ENCODE peak calls at places on chromosome 13, in eight cellular contexts. D is kidney epithelial cell; B is cardiac fibroblast; Z is stomach; S is heart right ventricle; Y is skeletal muscle cell; L is colonic mucosa; Q is CD4-positive, alpha-beta T cell. H is an unnamed sample.

GRCh38 chr13:111625526-111626315 is 305.3 kb downstream of the TEX29 start:
- DNase-seq in Y (no peak), Z (no peak), L (no peak), Q (no peak), S (no peak), B (no peak), D (no peak), H (no peak)

GRCh38 chr13:91174886-91175501 is 172.5 kb upstream of the MIR17HG start:
- DNase-seq in L (no peak), S (no peak), Y (no peak), B (no peak), Q (no peak), Z (no peak), D (no peak), H (no peak)

GRCh38 chr13:94656766-94657165 is 55.1 kb downstream of the GPR180 start:
- DNase-seq in Q (no peak), L (no peak), S (no peak), B (peak; percentile 73), Y (peak; percentile 93), Z (no peak), D (peak; percentile 64), H (peak; percentile 94)

GRCh38 chr13:91389186-91389585 is 9.2 kb upstream of the GPC5 start:
- DNase-seq in L (no peak), Q (no peak), D (no peak), B (no peak), Y (no peak), S (no peak), Z (no peak), H (no peak)

GRCh38 chr13:24502567-24503375 is 9.8 kb downstream of the PARP4 start:
- DNase-seq in B (peak; percentile 45), L (peak; percentile 53), Z (peak; percentile 44), S (no peak), D (peak; percentile 57), Y (peak; percentile 26), Q (no peak), H (peak; percentile 63)

GRCh38 chr13:112877066-112877465 is 91.9 kb upstream of the MCF2L start:
- DNase-seq in D (no peak), B (no peak), Z (no peak), L (no peak), Y (no peak), S (no peak), Q (no peak), H (no peak)

GRCh38 chr13:45278096-45278645 is 62.8 kb downstream of the TPT1 start:
- DNase-seq in L (no peak), S (no peak), Q (no peak), B (peak; percentile 64), Z (no peak), D (no peak), Y (peak; percentile 6), H (no peak)

GRCh38 chr13:107799001-107799400 is 416.3 kb downstream of the LIG4 start:
- DNase-seq in B (peak; percentile 1), D (no peak), L (no peak), Z (no peak), Q (no peak), Y (peak; percentile 22), S (no peak), H (no peak)

GRCh38 chr13:98686281-98686680 is 66.2 kb downstream of the SLC15A1 start:
- DNase-seq in Z (no peak), Y (no peak), Q (no peak), D (no peak), B (no peak), L (no peak), S (no peak), H (no peak)

GRCh38 chr13:104385409-104385808 is 1319.2 kb upstream of the SLC10A2 start:
- DNase-seq in S (no peak), D (peak; percentile 37), Y (peak; percentile 43), B (peak; percentile 44), L (no peak), Z (no peak), Q (no peak), H (peak; percentile 69)

GRCh38 chr13:51697855-51698254 is 106.1 kb downstream of the DHRS12 start:
- DNase-seq in S (no peak), D (no peak), Q (no peak), Z (no peak), L (no peak), Y (no peak), B (peak; percentile 32), H (no peak)

GRCh38 chr13:111213964-111214726 is 99.0 kb downstream of the ARHGEF7 start:
- DNase-seq in Z (no peak), Q (no peak), B (no peak), L (no peak), S (no peak), Y (no peak), D (no peak), H (no peak)

GRCh38 chr13:89034015-89034414 is 1362.8 kb downstream of the SLITRK5 start:
- DNase-seq in D (no peak), Y (no peak), Q (no peak), B (no peak), S (no peak), L (no peak), Z (no peak), H (no peak)

GRCh38 chr13:101309014-101309619 is 107.2 kb downstream of the NALCN start:
- DNase-seq in L (no peak), Q (no peak), D (no peak), Y (peak; percentile 34), S (no peak), B (peak; percentile 46), Z (no peak), H (peak; percentile 81)

GRCh38 chr13:39767791-39768564 is 112.5 kb downstream of the COG6 start:
- DNase-seq in S (no peak), D (no peak), Z (no peak), Y (no peak), Q (no peak), B (no peak), L (peak; percentile 47), H (peak; percentile 20)

GRCh38 chr13:45564108-45564507 is 51.4 kb downstream of the ERICH6B start:
- DNase-seq in B (peak; percentile 45), L (no peak), Z (no peak), S (no peak), D (peak; percentile 63), Y (peak; percentile 52), Q (no peak), H (peak; percentile 64)

GRCh38 chr13:75181906-75182305 is 300.1 kb downstream of the TBC1D4 start:
- DNase-seq in B (peak; percentile 90), Q (no peak), Z (no peak), D (peak; percentile 42), S (no peak), Y (peak; percentile 55), L (no peak), H (peak; percentile 77)

GRCh38 chr13:94233401-94233800 is 246.1 kb downstream of the DCT start:
- DNase-seq in Q (no peak), S (peak; percentile 7), D (peak; percentile 67), B (peak; percentile 92), Z (no peak), L (no peak), Y (peak; percentile 95), H (peak; percentile 90)

GRCh38 chr13:94966380-94966779 is 254.0 kb upstream of the SOX21 start:
- DNase-seq in Q (no peak), S (no peak), D (no peak), B (no peak), Z (no peak), Y (no peak), L (no peak), H (no peak)

GRCh38 chr13:27510082-27510481 is 59.7 kb upstream of the MTIF3 start:
- DNase-seq in Y (no peak), B (no peak), Z (no peak), L (no peak), Q (no peak), S (no peak), D (no peak), H (no peak)

GRCh38 chr13:25262261-25262660 is 25.0 kb downstream of the MTMR6 start:
- DNase-seq in S (no peak), Q (no peak), B (no peak), L (no peak), D (no peak), Z (no peak), Y (no peak), H (no peak)

GRCh38 chr13:107864543-107865460 is 350.5 kb downstream of the LIG4 start:
- DNase-seq in S (peak; percentile 35), Z (no peak), Y (no peak), L (no peak), D (no peak), B (peak; percentile 63), Q (no peak), H (peak; percentile 78)

GRCh38 chr13:36973009-36973408 is 26.1 kb downstream of the ALG5 start:
- DNase-seq in B (no peak), S (no peak), Z (no peak), L (no peak), D (no peak), Q (no peak), Y (no peak), H (no peak)

GRCh38 chr13:95500136-95500718 is 52.3 kb upstream of the CLDN10 start:
- DNase-seq in Z (no peak), B (no peak), L (no peak), D (no peak), Q (no peak), Y (no peak), S (no peak), H (no peak)

GRCh38 chr13:53250272-53250875 is 221.8 kb downstream of the OLFM4 start:
- DNase-seq in B (peak; percentile 79), Z (no peak), D (peak; percentile 19), L (peak; percentile 28), Q (no peak), S (peak; percentile 13), Y (peak; percentile 23), H (peak; percentile 72)

GRCh38 chr13:42525035-42525504 is 48.9 kb upstream of the TNFSF11 start:
- DNase-seq in Y (peak; percentile 48), Q (no peak), L (no peak), D (peak; percentile 88), S (no peak), Z (no peak), B (peak; percentile 70), H (peak; percentile 73)

GRCh38 chr13:90787007-90787406 is 560.5 kb upstream of the MIR17HG start:
- DNase-seq in S (no peak), Y (no peak), D (no peak), B (peak; percentile 14), L (no peak), Q (no peak), Z (no peak), H (no peak)

GRCh38 chr13:32669030-32669646 is 82.9 kb downstream of the PDS5B start:
- DNase-seq in S (no peak), Q (no peak), L (no peak), Y (no peak), Z (no peak), B (peak; percentile 76), D (peak; percentile 16), H (peak; percentile 71)

GRCh38 chr13:112204881-112205327 is 138.0 kb downstream of the SOX1 start:
- DNase-seq in L (no peak), B (no peak), Q (no peak), Y (no peak), D (no peak), S (peak; percentile 38), Z (no peak), H (no peak)

GRCh38 chr13:49300716-49301589 is 53.2 kb downstream of the CDADC1 start:
- DNase-seq in S (peak; percentile 74), L (peak; percentile 69), D (peak; percentile 41), Y (no peak), Q (peak; percentile 50), Z (peak; percentile 41), B (peak; percentile 83), H (peak; percentile 75)

GRCh38 chr13:31154939-31155338 is 6.8 kb downstream of the HSPH1 start:
- DNase-seq in S (no peak), D (no peak), Q (no peak), Y (no peak), L (no peak), Z (no peak), B (no peak), H (no peak)

GRCh38 chr13:91813255-91813654 is 414.8 kb downstream of the GPC5 start:
- DNase-seq in B (no peak), L (no peak), D (no peak), Q (no peak), Y (no peak), Z (no peak), S (peak; percentile 44), H (no peak)

GRCh38 chr13:33577037-33577436 is 240.9 kb upstream of the RFC3 start:
- DNase-seq in Z (no peak), B (peak; percentile 41), L (no peak), S (no peak), D (no peak), Q (no peak), Y (no peak), H (no peak)

GRCh38 chr13:40895715-40896184 is 106.3 kb downstream of the SLC25A15 start:
- DNase-seq in Z (no peak), D (no peak), B (no peak), S (no peak), Q (no peak), L (peak; percentile 53), Y (no peak), H (no peak)

H was measured in astrocyte of the spinal cord.